ENCODE peak calls at places on chromosomes 5 and 9, in seven cellular contexts. R is SK-N-SH, Y is GM12892, N is K562, E is H1, G is GM12878, Z is HepG2. J is an unnamed sample.
A peak's percentile ranks its signal among the peaks of the same experiment; 100 is the strongest.

GRCh38 chr5:65766781-65767180 is 44.8 kb downstream of the NLN start:
- DNase-seq in R (no peak), Y (no peak), N (no peak), E (no peak), G (no peak), Z (no peak), J (no peak)

GRCh38 chr9:129166962-129167557 is 11.0 kb downstream of the IER5L start:
- DNase-seq in R (no peak), Y (no peak), N (peak; percentile 89), E (no peak), G (no peak), Z (peak; percentile 58), J (no peak)

GRCh38 chr5:81506900-81507588 is 113.1 kb upstream of the ACOT12 start:
- DNase-seq in R (peak; percentile 66), Y (peak; percentile 29), N (peak; percentile 47), E (peak; percentile 9), G (peak; percentile 67), Z (peak; percentile 45), J (peak; percentile 28)

GRCh38 chr9:33193818-33194217 is 26.7 kb upstream of the B4GALT1 start:
- DNase-seq in R (no peak), Y (no peak), N (no peak), E (no peak), G (no peak), Z (no peak), J (no peak)

GRCh38 chr5:135505973-135506372 is 29.8 kb downstream of the NEUROG1 start:
- DNase-seq in R (no peak), Y (no peak), N (no peak), E (no peak), G (no peak), Z (no peak), J (no peak)

GRCh38 chr5:100841358-100842076 is 61.6 kb downstream of the ST8SIA4 start:
- DNase-seq in R (no peak), Y (no peak), N (no peak), E (no peak), G (no peak), Z (no peak), J (no peak)

GRCh38 chr5:161027763-161028162 is 175.8 kb upstream of the ATP10B start:
- DNase-seq in R (no peak), Y (no peak), N (no peak), E (no peak), G (no peak), Z (no peak), J (no peak)

GRCh38 chr9:116798521-116798920 is 111.4 kb downstream of the TRIM32 start:
- DNase-seq in R (no peak), Y (no peak), N (no peak), E (no peak), G (no peak), Z (no peak), J (no peak)

GRCh38 chr9:131668439-131669233 is 71.2 kb downstream of the RAPGEF1 start:
- DNase-seq in R (peak; percentile 69), Y (no peak), N (no peak), E (no peak), G (peak; percentile 62), Z (peak; percentile 32), J (no peak)

GRCh38 chr5:131163315-131164119 is 1.5 kb downstream of the HINT1 start:
- DNase-seq in R (no peak), Y (no peak), N (no peak), E (no peak), G (no peak), Z (peak; percentile 75), J (no peak)

GRCh38 chr5:10885026-10885425 is 124.0 kb upstream of the DAP start:
- DNase-seq in R (no peak), Y (no peak), N (no peak), E (no peak), G (no peak), Z (no peak), J (no peak)

GRCh38 chr5:135228236-135228635 is 170.8 kb downstream of the MACROH2A1 start:
- DNase-seq in R (no peak), Y (no peak), N (no peak), E (no peak), G (no peak), Z (no peak), J (no peak)

GRCh38 chr9:125509476-125509875 is 197.5 kb downstream of the MAPKAP1 start:
- DNase-seq in R (peak; percentile 45), Y (no peak), N (no peak), E (no peak), G (no peak), Z (no peak), J (no peak)

DNA sequence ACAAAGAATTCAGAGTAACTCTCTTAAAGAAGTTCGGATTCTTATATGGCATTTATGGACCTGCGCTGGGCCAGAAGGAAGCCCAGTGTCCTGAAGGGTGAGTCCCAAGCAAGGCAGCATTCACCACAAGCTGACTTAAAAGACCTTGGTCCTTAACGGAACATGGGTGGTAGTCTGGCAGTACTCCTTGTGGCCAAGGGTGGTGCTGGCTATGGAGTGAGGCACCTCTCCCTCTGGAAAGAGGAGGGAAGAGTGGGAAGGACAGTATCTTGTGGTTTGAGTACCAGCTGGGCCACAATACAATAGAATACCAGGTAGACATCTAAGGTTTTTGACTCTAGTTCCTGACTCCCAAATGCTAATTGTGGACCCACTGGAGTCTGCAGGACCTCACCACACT is 425.7 kb upstream of the CYLC2 start:
- DNase-seq in R (no peak), Y (no peak), N (no peak), E (no peak), G (no peak), Z (no peak), J (no peak)
- TF ChIP-seq TAF1 in R (no peak), Y (no peak), N (no peak), E (no peak), G (no peak), Z (no peak), J (no peak)

DNA sequence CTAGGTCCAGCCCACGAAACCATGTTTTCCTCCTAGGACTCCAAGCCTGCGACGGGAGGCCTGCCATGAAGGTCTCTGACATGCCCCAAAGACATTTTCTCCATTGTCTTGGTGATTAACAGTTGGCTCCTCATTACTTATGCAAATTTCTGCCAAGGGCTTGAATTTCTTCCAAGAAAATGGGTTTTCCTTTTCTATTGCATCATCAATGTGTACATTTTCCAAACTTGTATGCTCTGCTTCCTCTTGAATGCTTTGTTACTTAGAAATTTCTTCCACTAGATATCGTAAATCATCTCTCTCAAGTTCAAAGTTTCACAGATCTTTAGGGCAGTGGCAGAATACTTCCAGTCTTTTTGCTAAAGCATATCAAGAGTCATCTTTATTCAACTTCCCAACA is 1792.7 kb upstream of the CDH9 start:
- DNase-seq in R (no peak), Y (no peak), N (no peak), E (no peak), G (no peak), Z (no peak), J (no peak)
- TF ChIP-seq POLR2AphosphoS5 in R (no peak), Y (no peak), N (no peak), E (no peak), G (no peak), Z (no peak), J (no peak)

GRCh38 chr9:134629061-134629585 is 12.5 kb upstream of the COL5A1 start:
- DNase-seq in R (no peak), Y (no peak), N (no peak), E (no peak), G (no peak), Z (no peak), J (no peak)

GRCh38 chr9:134630861-134631260 is 10.7 kb upstream of the COL5A1 start:
- DNase-seq in R (no peak), Y (no peak), N (no peak), E (no peak), G (no peak), Z (no peak), J (no peak)

GRCh38 chr9:134629586-134630392 is 11.8 kb upstream of the COL5A1 start:
- DNase-seq in R (no peak), Y (no peak), N (no peak), E (no peak), G (no peak), Z (no peak), J (no peak)

GRCh38 chr9:134631881-134632280 is 9.7 kb upstream of the COL5A1 start:
- DNase-seq in R (no peak), Y (no peak), N (no peak), E (no peak), G (no peak), Z (no peak), J (no peak)

DNA sequence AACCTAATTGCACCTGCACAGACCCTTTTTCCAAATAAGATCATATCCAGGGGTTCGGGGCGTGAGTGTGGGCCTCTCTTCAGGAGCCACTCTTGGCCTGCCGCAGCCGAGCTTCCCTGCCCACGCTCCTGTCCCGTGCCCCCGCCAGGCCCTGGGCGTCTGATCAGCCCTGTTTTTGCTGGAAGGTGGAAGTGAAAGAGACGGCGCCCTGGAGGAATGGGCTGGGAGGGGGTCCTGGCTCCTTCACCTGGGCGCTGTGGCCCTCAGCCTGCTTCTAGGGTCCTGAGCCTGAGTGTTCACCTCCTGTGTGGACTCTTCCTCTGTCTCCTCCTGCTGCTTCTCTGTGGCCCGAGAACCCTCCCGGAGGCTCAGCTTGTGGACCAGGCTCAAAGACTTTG is 11.2 kb upstream of the COL5A1 start:
- DNase-seq in R (no peak), Y (no peak), N (no peak), E (no peak), G (no peak), Z (no peak), J (no peak)
- TF ChIP-seq TAF1 in R (no peak), Y (no peak), N (no peak), E (no peak), G (no peak), Z (no peak), J (no peak)

GRCh38 chr5:111758284-111758628 is 1.3 kb upstream of the NREP start:
- DNase-seq in R (no peak), Y (no peak), N (no peak), E (no peak), G (no peak), Z (no peak), J (no peak)

GRCh38 chr5:111755264-111755941 is 1.6 kb downstream of the NREP start:
- DNase-seq in R (no peak), Y (no peak), N (no peak), E (no peak), G (no peak), Z (no peak), J (no peak)

GRCh38 chr5:111756701-111757581 is at the start of gene NREP:
- DNase-seq in R (no peak), Y (no peak), N (peak; percentile 68), E (no peak), G (peak; percentile 57), Z (peak; percentile 90), J (peak; percentile 54)

GRCh38 chr5:111755942-111756353 is 1.0 kb downstream of the NREP start:
- DNase-seq in R (peak; percentile 30), Y (no peak), N (no peak), E (no peak), G (no peak), Z (no peak), J (no peak)

DNA sequence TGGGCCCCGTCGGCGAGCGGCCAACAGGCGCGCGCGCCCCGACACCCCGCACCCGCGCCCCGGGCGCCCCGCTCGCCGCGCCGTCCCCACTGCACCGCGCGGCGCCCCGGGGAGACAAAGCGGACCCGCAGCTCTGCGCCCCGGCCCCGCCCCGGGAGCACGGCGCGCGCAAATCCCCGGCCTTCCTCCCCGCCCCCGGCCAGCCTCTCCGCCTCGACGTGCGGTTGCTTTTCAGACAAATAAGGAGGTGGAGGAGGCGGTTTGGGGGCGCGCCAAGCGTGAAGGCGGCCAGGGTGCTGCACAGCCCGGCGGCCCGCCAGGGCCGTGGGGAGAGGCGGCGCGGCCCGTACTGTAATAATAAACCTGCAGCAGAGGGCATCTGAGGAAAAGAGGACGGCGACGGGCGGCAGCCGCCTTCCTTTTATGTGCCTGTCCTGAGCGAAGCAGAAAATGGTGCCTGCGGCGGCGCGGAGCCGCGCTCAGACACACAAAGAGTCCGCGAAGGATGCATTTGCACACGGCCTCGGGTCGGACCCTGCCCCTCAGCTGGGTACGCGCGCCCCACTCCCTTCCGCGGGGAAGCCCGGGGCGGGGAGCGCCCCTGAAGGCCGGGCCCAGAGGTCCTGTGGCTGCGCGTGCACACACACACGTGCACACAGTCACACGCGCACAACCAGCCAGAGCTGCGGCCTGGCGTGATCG is 739 bp upstream of the NREP start:
- DNase-seq in R (peak; percentile 91), Y (peak; percentile 58), N (peak; percentile 52), E (no peak), G (peak; percentile 66), Z (peak; percentile 68), J (peak; percentile 66)
- TF ChIP-seq POLR2AphosphoS5 in R (peak; percentile 57), Y (no peak), N (no peak), E (peak; percentile 91), G (peak; percentile 71), Z (no peak), J (no peak)

J was measured in GM12891.